ENCODE peak calls at places on chromosomes 2 and 18, in eight cellular contexts. T, B, C, W, E, I, G and K are unnamed samples.

GRCh38 chr2:15734871-15735737 is 143.4 kb downstream of the DDX1 start:
- DNase-seq in I (no peak), G (no peak), C (no peak), T (no peak), E (no peak), W (no peak), B (no peak), K (no peak)

GRCh38 chr2:221610249-221610648 is 38.1 kb upstream of the EPHA4 start:
- DNase-seq in C (no peak), B (no peak), T (no peak), G (no peak), I (no peak), E (no peak), W (no peak), K (no peak)

GRCh38 chr2:98944786-98945185 is 8.8 kb upstream of the CRACDL start:
- DNase-seq in G (no peak), C (no peak), W (peak; percentile 52), T (no peak), E (no peak), B (no peak), I (no peak), K (no peak)

GRCh38 chr2:182970486-182970885 is 67.8 kb downstream of the NCKAP1 start:
- DNase-seq in B (no peak), E (no peak), T (no peak), I (no peak), G (no peak), W (peak; percentile 20), C (no peak), K (no peak)

GRCh38 chr2:15588329-15588919 is 3.2 kb upstream of the DDX1 start:
- DNase-seq in W (peak; percentile 70), E (no peak), B (no peak), I (no peak), T (peak; percentile 48), C (no peak), G (no peak), K (no peak)

GRCh38 chr2:214536625-214537024 is 125.8 kb downstream of the VWC2L start:
- DNase-seq in E (no peak), C (no peak), T (no peak), G (no peak), I (no peak), B (no peak), W (no peak), K (no peak)

GRCh38 chr2:174023591-174024523 is 58.7 kb upstream of the SP3 start:
- DNase-seq in B (peak; percentile 81), W (peak; percentile 96), C (peak; percentile 71), E (no peak), G (no peak), I (peak; percentile 3), T (peak; percentile 80), K (no peak)

GRCh38 chr2:222611684-222612083 is 44.2 kb downstream of the FARSB start:
- DNase-seq in C (peak; percentile 54), B (no peak), T (no peak), W (no peak), I (no peak), G (no peak), E (no peak), K (no peak)

GRCh38 chr2:96409543-96410184 is 74.1 kb downstream of the NCAPH start:
- DNase-seq in G (no peak), B (no peak), W (peak; percentile 46), E (no peak), T (no peak), C (no peak), I (no peak), K (no peak)

GRCh38 chr18:79394438-79395307 is 1.1 kb upstream of the NFATC1 start:
- DNase-seq in I (no peak), G (no peak), B (peak; percentile 40), W (peak; percentile 66), T (peak; percentile 25), C (no peak), E (peak; percentile 57), K (peak; percentile 87)

GRCh38 chr2:219576505-219577388 is 4.6 kb downstream of the INHA start:
- DNase-seq in W (no peak), I (no peak), E (no peak), C (no peak), T (no peak), B (no peak), G (no peak), K (no peak)

GRCh38 chr2:44833123-44834069 is 108.1 kb upstream of the SIX3 start:
- DNase-seq in C (no peak), G (no peak), I (no peak), E (no peak), B (no peak), W (no peak), T (peak; percentile 15), K (no peak)

GRCh38 chr2:96247009-96247408 is 18.8 kb downstream of the TMEM127 start:
- DNase-seq in I (no peak), W (no peak), E (no peak), B (no peak), C (peak; percentile 58), G (no peak), T (no peak), K (peak; percentile 13)

GRCh38 chr2:43383533-43383932 is 157.1 kb upstream of the ZFP36L2 start:
- DNase-seq in C (no peak), I (no peak), G (no peak), B (no peak), W (no peak), E (no peak), T (no peak), K (no peak)

GRCh38 chr2:18684202-18685040 is 95.1 kb upstream of the NT5C1B start:
- DNase-seq in B (no peak), E (peak; percentile 47), G (no peak), W (no peak), I (no peak), T (no peak), C (no peak), K (no peak)

GRCh38 chr2:219713110-219713509 is 85.7 kb downstream of the SLC4A3 start:
- DNase-seq in W (peak; percentile 71), C (no peak), I (no peak), T (no peak), E (no peak), B (no peak), G (no peak), K (no peak)

GRCh38 chr18:21281611-21282010 is 39.6 kb downstream of the GREB1L start:
- DNase-seq in C (no peak), B (no peak), T (no peak), W (no peak), G (no peak), I (no peak), E (no peak), K (no peak)

GRCh38 chr2:134621939-134622705 is 96.7 kb downstream of the TMEM163 start:
- DNase-seq in I (no peak), C (no peak), B (no peak), E (no peak), T (no peak), G (no peak), W (no peak), K (no peak)

GRCh38 chr2:218091743-218092142 is 22.7 kb downstream of the RUFY4 start:
- DNase-seq in B (no peak), C (peak; percentile 65), G (no peak), E (no peak), I (no peak), T (no peak), W (no peak), K (no peak)

GRCh38 chr2:78811955-78812610 is 213.4 kb upstream of the REG3G start:
- DNase-seq in G (no peak), C (no peak), B (no peak), T (no peak), I (no peak), W (no peak), E (no peak), K (no peak)

GRCh38 chr2:226524381-226524843 is 275.2 kb downstream of the IRS1 start:
- DNase-seq in T (no peak), C (no peak), I (no peak), E (no peak), B (no peak), G (no peak), W (peak; percentile 94), K (no peak)

GRCh38 chr2:36702781-36703180 is 6.3 kb downstream of the VIT start:
- DNase-seq in E (no peak), G (no peak), W (no peak), B (no peak), C (no peak), T (no peak), I (no peak), K (no peak)

GRCh38 chr2:106839849-106840595 is 45.9 kb downstream of the ST6GAL2 start:
- DNase-seq in W (no peak), B (no peak), G (no peak), T (no peak), I (no peak), E (no peak), C (no peak), K (no peak)

GRCh38 chr2:37776487-37776886 is 105.0 kb upstream of the CDC42EP3 start:
- DNase-seq in C (no peak), I (no peak), B (peak; percentile 77), T (peak; percentile 79), G (no peak), E (no peak), W (peak; percentile 88), K (no peak)

GRCh38 chr18:55735199-55735855 is 147.3 kb upstream of the TCF4 start:
- DNase-seq in T (no peak), E (no peak), I (no peak), G (no peak), B (no peak), C (no peak), W (no peak), K (no peak)

GRCh38 chr2:60560734-60561649 is 7.5 kb upstream of the BCL11A start:
- DNase-seq in W (peak; percentile 53), B (no peak), C (no peak), G (no peak), E (no peak), I (no peak), T (peak; percentile 20), K (no peak)

GRCh38 chr2:131048641-131049040 is 44.6 kb downstream of the FAM168B start:
- DNase-seq in T (no peak), E (no peak), I (no peak), C (peak; percentile 30), W (no peak), G (no peak), B (no peak), K (no peak)

GRCh38 chr2:70923378-70924015 is 12.2 kb upstream of the ATP6V1B1 start:
- DNase-seq in G (no peak), B (no peak), T (no peak), C (no peak), I (no peak), E (no peak), W (no peak), K (peak; percentile 43)
- TF ChIP-seq CTCF in G (no peak), B (no peak), T (no peak), C (no peak), I (peak; percentile 12), E (no peak), W (peak; percentile 25), K (peak; percentile 54)

GRCh38 chr2:127864877-127865276 is 6.9 kb upstream of the POLR2D start:
- DNase-seq in E (peak; percentile 84), W (no peak), G (no peak), T (peak; percentile 55), I (no peak), B (no peak), C (no peak), K (no peak)
- TF ChIP-seq CTCF in E (peak; percentile 43), W (no peak), G (no peak), T (no peak), I (no peak), B (peak; percentile 15), C (no peak), K (no peak)

GRCh38 chr18:10437837-10438236 is 16.6 kb upstream of the APCDD1 start:
- DNase-seq in G (no peak), E (no peak), B (no peak), I (no peak), W (no peak), T (no peak), C (no peak), K (no peak)
- TF ChIP-seq CTCF in G (no peak), E (no peak), B (no peak), I (no peak), W (no peak), T (no peak), C (no peak), K (peak; percentile 79)

GRCh38 chr2:65710779-65711295 is 278.4 kb upstream of the SPRED2 start:
- DNase-seq in I (no peak), G (no peak), E (no peak), C (no peak), B (no peak), T (peak; percentile 34), W (peak; percentile 8), K (no peak)
- TF ChIP-seq CTCF in I (peak; percentile 19), G (no peak), E (no peak), C (peak; percentile 20), B (peak; percentile 29), T (peak; percentile 11), W (peak; percentile 27), K (peak; percentile 39)